ENCODE peak calls at places on chromosomes 7 and 10, in six cellular contexts. S is HCT116, E is GM12878, R is H1, Y is K562, A is HepG2. V is an unnamed sample.

GRCh38 chr10:11530806-11531205 is 80.6 kb downstream of the USP6NL start:
- DNase-seq in S (no peak), E (no peak), R (no peak), Y (no peak), A (no peak), V (no peak)

GRCh38 chr7:105675873-105676484 is 94.7 kb upstream of the EFCAB10 start:
- DNase-seq in S (no peak), E (no peak), R (no peak), Y (no peak), A (no peak), V (no peak)

GRCh38 chr7:5773661-5774086 is 7.8 kb downstream of the RNF216 start:
- DNase-seq in S (peak; percentile 90), E (no peak), R (peak; percentile 5), Y (no peak), A (peak; percentile 63), V (no peak)

GRCh38 chr7:157233677-157234076 is 95.0 kb downstream of the UBE3C start:
- DNase-seq in S (no peak), E (no peak), R (no peak), Y (no peak), A (no peak), V (no peak)

GRCh38 chr10:18743926-18744325 is 84.7 kb downstream of the ARL5B start:
- DNase-seq in S (no peak), E (no peak), R (no peak), Y (no peak), A (no peak), V (no peak)

GRCh38 chr10:131001438-131001837 is 310.1 kb downstream of the TCERG1L start:
- DNase-seq in S (no peak), E (no peak), R (no peak), Y (no peak), A (no peak), V (no peak)

GRCh38 chr10:61662794-61663259 is at the start of gene CABCOCO1:
- DNase-seq in S (peak; percentile 47), E (no peak), R (peak; percentile 29), Y (no peak), A (no peak), V (peak; percentile 67)

GRCh38 chr10:85535926-85536325 is 830.7 kb downstream of the GRID1 start:
- DNase-seq in S (no peak), E (no peak), R (no peak), Y (no peak), A (no peak), V (no peak)

GRCh38 chr7:112533591-112533990 is 52.8 kb downstream of the LSMEM1 start:
- DNase-seq in S (no peak), E (no peak), R (no peak), Y (no peak), A (no peak), V (no peak)

GRCh38 chr10:50622497-50623298 is 1.1 kb downstream of the SGMS1 start:
- DNase-seq in S (no peak), E (no peak), R (no peak), Y (peak; percentile 41), A (no peak), V (no peak)

GRCh38 chr10:129837909-129838582 is 126.0 kb downstream of the EBF3 start:
- DNase-seq in S (no peak), E (no peak), R (no peak), Y (peak; percentile 7), A (no peak), V (no peak)

GRCh38 chr7:55174856-55175255 is 156.0 kb downstream of the EGFR start:
- DNase-seq in S (no peak), E (no peak), R (no peak), Y (no peak), A (no peak), V (no peak)

GRCh38 chr10:90462761-90463160 is 395.1 kb downstream of the HTR7 start:
- DNase-seq in S (no peak), E (no peak), R (no peak), Y (no peak), A (no peak), V (no peak)

GRCh38 chr7:100897111-100897608 is 1.5 kb upstream of the ACHE start:
- DNase-seq in S (no peak), E (no peak), R (no peak), Y (peak; percentile 77), A (no peak), V (no peak)

GRCh38 chr7:43856996-43857395 is 12.3 kb downstream of the MRPS24 start:
- DNase-seq in S (no peak), E (no peak), R (no peak), Y (no peak), A (no peak), V (no peak)

GRCh38 chr10:44636625-44637024 is 251.7 kb upstream of the CXCL12 start:
- DNase-seq in S (no peak), E (no peak), R (no peak), Y (no peak), A (no peak), V (no peak)

GRCh38 chr7:94395141-94396041 is 696 bp downstream of the COL1A2 start:
- DNase-seq in S (peak; percentile 59), E (peak; percentile 12), R (no peak), Y (peak; percentile 84), A (peak; percentile 63), V (peak; percentile 66)

GRCh38 chr10:25556457-25556856 is 377.6 kb upstream of the MYO3A start:
- DNase-seq in S (no peak), E (no peak), R (no peak), Y (no peak), A (no peak), V (no peak)

GRCh38 chr10:22339761-22340361 is 5.4 kb upstream of the SPAG6 start:
- DNase-seq in S (no peak), E (no peak), R (no peak), Y (peak; percentile 22), A (no peak), V (no peak)

GRCh38 chr7:33743594-33743993 is 161.7 kb upstream of the BMPER start:
- DNase-seq in S (no peak), E (no peak), R (no peak), Y (no peak), A (no peak), V (no peak)

GRCh38 chr10:70913546-70914240 is 25.3 kb upstream of the PCBD1 start:
- DNase-seq in S (no peak), E (no peak), R (no peak), Y (no peak), A (no peak), V (no peak)

GRCh38 chr7:2527505-2528464 is 8.2 kb downstream of the LFNG start:
- DNase-seq in S (no peak), E (no peak), R (no peak), Y (peak; percentile 79), A (peak; percentile 84), V (no peak)

GRCh38 chr7:94660006-94660405 is 4.1 kb upstream of the SGCE start:
- DNase-seq in S (no peak), E (no peak), R (no peak), Y (no peak), A (no peak), V (no peak)

GRCh38 chr10:84224411-84225028 is 824 bp downstream of the LRIT2 start:
- DNase-seq in S (no peak), E (no peak), R (no peak), Y (peak; percentile 54), A (no peak), V (no peak)

GRCh38 chr10:84230359-84230758 is 5.0 kb upstream of the LRIT2 start:
- DNase-seq in S (no peak), E (no peak), R (no peak), Y (no peak), A (no peak), V (no peak)

GRCh38 chr10:84225424-84226173 is at the start of gene LRIT2:
- DNase-seq in S (no peak), E (no peak), R (no peak), Y (no peak), A (no peak), V (no peak)

GRCh38 chr10:84227810-84228209 is 2.5 kb upstream of the LRIT2 start:
- DNase-seq in S (no peak), E (no peak), R (no peak), Y (no peak), A (no peak), V (no peak)

DNA sequence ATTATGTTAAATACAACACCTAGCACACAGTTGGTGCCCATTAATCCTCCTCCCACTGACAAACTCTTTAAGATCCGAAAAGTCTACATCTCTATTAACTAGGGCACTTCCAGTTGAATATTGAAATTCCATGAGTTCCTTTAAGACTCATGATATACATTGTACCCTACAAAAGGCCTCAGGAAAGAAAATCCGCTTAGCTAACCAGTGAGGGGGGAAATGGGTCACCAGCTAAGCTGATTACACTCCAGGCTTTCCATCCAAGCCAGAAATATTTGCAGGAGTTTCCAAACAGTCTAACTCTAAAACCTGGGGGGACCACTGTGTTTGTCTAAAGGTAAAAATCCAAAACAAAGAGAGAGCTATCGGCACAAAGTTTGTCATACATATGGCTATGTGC is 1.3 kb upstream of the LRIT2 start:
- DNase-seq in S (no peak), E (no peak), R (no peak), Y (no peak), A (no peak), V (no peak)
- H3K27me3 ChIP-seq in S (peaks cover 37% of the 10 kb centered on the region), E (no peaks in the 10 kb centered on the region), R (peaks cover 2% of the 10 kb centered on the region), Y (no peaks in the 10 kb centered on the region), A (peaks cover 5% of the 10 kb centered on the region), V (no peaks in the 10 kb centered on the region)

DNA sequence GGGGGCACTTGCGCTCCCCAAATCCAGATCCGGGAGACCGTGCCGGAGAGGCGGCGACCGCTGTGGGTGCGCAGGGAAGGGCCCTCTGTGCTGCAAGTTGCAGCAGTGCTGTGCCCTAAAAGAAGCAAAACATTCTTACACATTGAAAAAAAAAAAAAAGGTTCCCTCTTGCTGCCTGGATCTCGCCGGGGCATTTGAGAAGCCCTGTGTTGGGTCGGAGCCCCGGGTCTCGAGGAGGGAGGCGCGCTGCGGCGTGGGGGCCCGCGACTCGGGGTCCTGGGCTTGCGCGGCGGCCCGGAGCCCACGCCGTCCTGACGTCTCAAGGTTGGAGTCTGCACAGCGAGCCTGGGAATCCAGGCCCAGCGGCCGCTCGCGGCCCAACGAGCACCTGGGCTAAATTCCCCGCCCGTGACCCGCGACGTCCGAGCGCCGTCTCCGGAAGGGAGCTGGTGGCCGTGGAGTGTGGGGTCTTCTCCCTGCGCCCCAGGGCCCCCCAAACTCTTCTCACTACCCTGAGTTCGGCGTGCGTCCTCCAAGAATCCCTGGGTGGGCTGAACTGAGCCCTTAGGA is 1.3 kb upstream of the CTBP2 start:
- DNase-seq in S (no peak), E (no peak), R (no peak), Y (no peak), A (no peak), V (no peak)
- H3K9ac ChIP-seq in S (peak overlapping the region; percentile 80), E (no peak overlapping the region), R (peak overlapping the region; percentile 58), Y (peak overlapping the region; percentile 91), A (no peak overlapping the region), V (peak overlapping the region; percentile 89)

GRCh38 chr7:122040147-122040546 is 103.9 kb downstream of the AASS start:
- DNase-seq in S (no peak), E (no peak), R (no peak), Y (no peak), A (no peak), V (no peak)
- TF ChIP-seq ZNF274 in S (no peak), E (no peak), R (no peak), Y (no peak), A (no peak), V (no peak)

DNA sequence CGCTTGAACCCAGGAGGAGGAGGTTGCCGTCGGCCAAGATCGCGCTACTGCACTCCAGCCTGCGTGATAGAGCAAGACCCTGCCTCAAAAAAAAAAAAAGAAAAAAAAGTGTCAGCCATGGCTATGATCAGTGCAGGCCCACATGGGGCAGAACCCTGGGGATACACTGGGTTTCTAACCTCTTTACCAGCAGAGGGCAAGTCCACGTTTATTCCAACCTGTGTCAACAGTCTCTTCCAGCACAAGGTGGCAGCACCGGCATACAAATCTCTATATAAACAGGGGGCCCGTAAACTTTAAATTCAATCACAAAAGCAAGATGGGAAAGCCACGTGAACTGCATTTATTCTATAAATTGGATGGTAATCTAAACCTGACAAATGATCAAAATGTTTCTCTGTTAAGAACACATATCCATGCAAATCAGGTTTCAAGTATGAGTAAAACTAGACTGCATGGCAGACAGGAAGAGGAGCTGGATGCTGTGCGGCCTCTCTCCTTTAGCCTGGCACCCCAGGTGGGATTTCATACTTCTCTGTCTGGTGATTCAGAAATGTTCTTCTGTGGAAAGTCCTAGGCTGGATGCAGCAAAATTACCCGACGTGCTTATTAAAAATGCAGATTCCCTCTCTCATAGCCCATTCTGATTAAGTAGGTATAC is 60.0 kb upstream of the STEAP1B start:
- DNase-seq in S (peak; percentile 71), E (no peak), R (no peak), Y (peak; percentile 75), A (peak; percentile 77), V (peak; percentile 85)
- H3K27me3 ChIP-seq in S (no peaks in the 10 kb centered on the region), E (no peaks in the 10 kb centered on the region), R (no peaks in the 10 kb centered on the region), Y (no peaks in the 10 kb centered on the region), A (peaks cover 23% of the 10 kb centered on the region), V (no peaks in the 10 kb centered on the region)

V was measured in NT2/D1.